ENCODE peak calls at places on chromosomes 13 and 19, in four cellular contexts. One of them, this sample, is unnamed.
A peak's percentile ranks its signal among the peaks of the same experiment; 100 is the strongest.

GRCh38 chr19:18793144-18794028 is 2.3 kb upstream of the COMP start:
- DNase-seq in AG04450: no peak
- DNase-seq in transverse colon: no peak
- DNase-seq in thoracic aorta: no peak
- DNase-seq in this sample: no peak

GRCh38 chr13:83378901-83379300 is 503.4 kb downstream of the SLITRK1 start:
- DNase-seq in AG04450: no peak
- DNase-seq in transverse colon: no peak
- DNase-seq in thoracic aorta: no peak
- DNase-seq in this sample: no peak

GRCh38 chr19:46065486-46065885 is 24.7 kb upstream of the IGFL4 start:
- DNase-seq in AG04450: no peak
- DNase-seq in transverse colon: no peak
- DNase-seq in thoracic aorta: no peak
- DNase-seq in this sample: no peak

GRCh38 chr19:35790981-35791813 is 15.8 kb downstream of the ARHGAP33 start:
- DNase-seq in AG04450: no peak
- DNase-seq in transverse colon: no peak
- DNase-seq in thoracic aorta: no peak
- DNase-seq in this sample: peak; percentile 69

GRCh38 chr19:55703790-55704215 is 28.8 kb downstream of the EPN1 start:
- DNase-seq in AG04450: no peak
- DNase-seq in transverse colon: peak; percentile 69
- DNase-seq in thoracic aorta: no peak
- DNase-seq in this sample: peak; percentile 77

GRCh38 chr13:21676611-21677021 is 5.7 kb downstream of the FGF9 start:
- DNase-seq in AG04450: no peak
- DNase-seq in transverse colon: peak; percentile 42
- DNase-seq in thoracic aorta: no peak
- DNase-seq in this sample: peak; percentile 68

GRCh38 chr19:4712771-4713170 is 10.9 kb downstream of the DPP9 start:
- DNase-seq in AG04450: no peak
- DNase-seq in transverse colon: no peak
- DNase-seq in thoracic aorta: no peak
- DNase-seq in this sample: no peak

GRCh38 chr19:45177817-45178261 is at the start of gene TRAPPC6A:
- DNase-seq in AG04450: no peak
- DNase-seq in transverse colon: no peak
- DNase-seq in thoracic aorta: no peak
- DNase-seq in this sample: no peak

GRCh38 chr13:44668707-44669106 is 92.6 kb upstream of the TSC22D1 start:
- DNase-seq in AG04450: no peak
- DNase-seq in transverse colon: no peak
- DNase-seq in thoracic aorta: no peak
- DNase-seq in this sample: no peak

GRCh38 chr13:30615851-30616311 is 1.8 kb upstream of the USPL1 start:
- DNase-seq in AG04450: no peak
- DNase-seq in transverse colon: no peak
- DNase-seq in thoracic aorta: no peak
- DNase-seq in this sample: no peak

GRCh38 chr13:76512676-76513277 is 373.4 kb downstream of the KCTD12 start:
- DNase-seq in AG04450: peak; percentile 78
- DNase-seq in transverse colon: no peak
- DNase-seq in thoracic aorta: no peak
- DNase-seq in this sample: no peak

GRCh38 chr13:83589816-83590215 is 292.5 kb downstream of the SLITRK1 start:
- DNase-seq in AG04450: no peak
- DNase-seq in transverse colon: no peak
- DNase-seq in thoracic aorta: no peak
- DNase-seq in this sample: no peak

GRCh38 chr19:13132471-13133166 is 14.6 kb downstream of the NACC1 start:
- DNase-seq in AG04450: no peak
- DNase-seq in transverse colon: no peak
- DNase-seq in thoracic aorta: no peak
- DNase-seq in this sample: no peak

GRCh38 chr13:30121666-30122065 is 185.7 kb downstream of the KATNAL1 start:
- DNase-seq in AG04450: no peak
- DNase-seq in transverse colon: no peak
- DNase-seq in thoracic aorta: no peak
- DNase-seq in this sample: no peak

GRCh38 chr13:97809576-97809975 is 143.9 kb upstream of the IPO5 start:
- DNase-seq in AG04450: no peak
- DNase-seq in transverse colon: no peak
- DNase-seq in thoracic aorta: no peak
- DNase-seq in this sample: no peak

GRCh38 chr13:76225815-76226489 is 589.8 kb downstream of the LMO7 start:
- DNase-seq in AG04450: peak; percentile 38
- DNase-seq in transverse colon: no peak
- DNase-seq in thoracic aorta: no peak
- DNase-seq in this sample: peak; percentile 5

GRCh38 chr19:8240274-8241229 is 31.4 kb downstream of the CERS4 start:
- DNase-seq in AG04450: peak; percentile 91
- DNase-seq in transverse colon: peak; percentile 82
- DNase-seq in thoracic aorta: peak; percentile 47
- DNase-seq in this sample: peak; percentile 92

GRCh38 chr13:87128006-87128405 is 543.2 kb upstream of the SLITRK5 start:
- DNase-seq in AG04450: no peak
- DNase-seq in transverse colon: no peak
- DNase-seq in thoracic aorta: no peak
- DNase-seq in this sample: no peak

GRCh38 chr19:1285737-1286360 is at the start of gene EFNA2:
- DNase-seq in AG04450: no peak
- DNase-seq in transverse colon: no peak
- DNase-seq in thoracic aorta: no peak
- DNase-seq in this sample: no peak

GRCh38 chr13:64130600-64130999 is 2715.0 kb upstream of the PCDH20 start:
- DNase-seq in AG04450: no peak
- DNase-seq in transverse colon: no peak
- DNase-seq in thoracic aorta: no peak
- DNase-seq in this sample: no peak

GRCh38 chr19:3135961-3136683 is at the start of gene GNA15:
- DNase-seq in AG04450: no peak
- DNase-seq in transverse colon: peak; percentile 62
- DNase-seq in thoracic aorta: no peak
- DNase-seq in this sample: no peak

GRCh38 chr19:11064831-11065303 is 24.4 kb upstream of the LDLR start:
- DNase-seq in AG04450: no peak
- DNase-seq in transverse colon: no peak
- DNase-seq in thoracic aorta: no peak
- DNase-seq in this sample: peak; percentile 69

GRCh38 chr13:33479066-33479465 is 193.5 kb upstream of the STARD13 start:
- DNase-seq in AG04450: no peak
- DNase-seq in transverse colon: no peak
- DNase-seq in thoracic aorta: no peak
- DNase-seq in this sample: no peak

GRCh38 chr19:35618857-35619256 is 6.3 kb downstream of the HAUS5 start:
- DNase-seq in AG04450: no peak
- DNase-seq in transverse colon: no peak
- DNase-seq in thoracic aorta: no peak
- DNase-seq in this sample: no peak

GRCh38 chr19:31511696-31512095 is 162.5 kb upstream of the TSHZ3 start:
- DNase-seq in AG04450: no peak
- DNase-seq in transverse colon: no peak
- DNase-seq in thoracic aorta: no peak
- DNase-seq in this sample: no peak

GRCh38 chr13:83150616-83151307 is 731.5 kb downstream of the SLITRK1 start:
- DNase-seq in AG04450: no peak
- DNase-seq in transverse colon: no peak
- DNase-seq in thoracic aorta: no peak
- DNase-seq in this sample: no peak

GRCh38 chr13:27300941-27301586 is 30.4 kb downstream of the RASL11A start:
- DNase-seq in AG04450: no peak
- DNase-seq in transverse colon: no peak
- DNase-seq in thoracic aorta: no peak
- DNase-seq in this sample: no peak

GRCh38 chr19:33528404-33528803 is 6.8 kb upstream of the PEPD start:
- DNase-seq in AG04450: no peak
- DNase-seq in transverse colon: no peak
- DNase-seq in thoracic aorta: no peak
- DNase-seq in this sample: no peak

DNA sequence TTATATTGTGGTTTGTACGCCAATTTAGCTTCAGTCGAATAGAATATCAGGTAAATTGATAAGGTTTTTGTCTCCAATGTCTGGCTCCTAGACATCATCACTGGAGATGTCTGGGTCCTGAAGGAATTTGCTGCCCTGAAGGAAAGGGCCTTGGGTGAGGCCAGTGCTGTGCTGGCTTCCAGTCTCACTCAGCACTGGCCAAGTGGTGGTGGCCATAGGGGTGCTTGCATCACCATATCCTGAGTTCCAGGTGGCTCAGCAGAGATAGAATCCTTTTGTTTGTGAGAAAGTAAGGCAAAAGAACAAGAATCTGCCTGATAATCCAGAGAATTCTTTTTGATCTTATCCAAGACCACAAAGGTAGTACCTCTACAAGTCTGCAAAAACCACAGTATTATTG is 39.1 kb downstream of the UQCRFS1 start:
- DNase-seq in AG04450: no peak
- DNase-seq in transverse colon: no peak
- DNase-seq in thoracic aorta: no peak
- DNase-seq in this sample: no peak
- H3K27ac ChIP-seq in AG04450: no peak overlapping the region
- H3K27ac ChIP-seq in transverse colon: no peak overlapping the region
- H3K27ac ChIP-seq in thoracic aorta: no peak overlapping the region
- H3K27ac ChIP-seq in this sample: no peak overlapping the region

GRCh38 chr19:14250870-14251269 is 44.9 kb upstream of the ADGRL1 start:
- DNase-seq in AG04450: no peak
- DNase-seq in transverse colon: no peak
- DNase-seq in thoracic aorta: no peak
- DNase-seq in this sample: no peak

DNA sequence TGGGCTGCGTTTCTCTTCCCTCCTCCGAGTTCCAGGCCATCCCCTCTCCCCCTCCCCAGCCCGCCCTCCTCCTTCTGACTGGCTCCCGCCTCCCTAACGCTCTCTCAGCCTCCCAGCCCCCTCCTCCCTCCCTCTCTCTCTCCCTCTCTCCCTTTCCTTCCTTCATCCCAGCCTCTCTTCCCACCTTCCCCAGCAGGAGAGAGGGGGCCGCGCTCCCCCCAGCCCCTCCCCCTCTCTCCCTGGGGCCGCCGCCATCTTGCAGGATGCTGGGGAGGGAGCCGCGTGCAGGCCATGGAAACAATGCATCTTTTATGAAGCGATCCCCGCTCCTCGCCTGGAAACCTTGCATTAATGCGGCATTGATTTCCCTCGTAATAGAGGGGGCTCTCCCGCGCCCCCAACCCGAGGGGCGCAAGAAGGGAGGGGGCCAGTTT is 42.6 kb upstream of the ADGRL1 start:
- DNase-seq in AG04450: no peak
- DNase-seq in transverse colon: peak; percentile 35
- DNase-seq in thoracic aorta: no peak
- DNase-seq in this sample: peak; percentile 4
- H3K27ac ChIP-seq in AG04450: no peak overlapping the region
- H3K27ac ChIP-seq in transverse colon: peak overlapping the region; percentile 59
- H3K27ac ChIP-seq in thoracic aorta: no peak overlapping the region
- H3K27ac ChIP-seq in this sample: no peak overlapping the region

DNA sequence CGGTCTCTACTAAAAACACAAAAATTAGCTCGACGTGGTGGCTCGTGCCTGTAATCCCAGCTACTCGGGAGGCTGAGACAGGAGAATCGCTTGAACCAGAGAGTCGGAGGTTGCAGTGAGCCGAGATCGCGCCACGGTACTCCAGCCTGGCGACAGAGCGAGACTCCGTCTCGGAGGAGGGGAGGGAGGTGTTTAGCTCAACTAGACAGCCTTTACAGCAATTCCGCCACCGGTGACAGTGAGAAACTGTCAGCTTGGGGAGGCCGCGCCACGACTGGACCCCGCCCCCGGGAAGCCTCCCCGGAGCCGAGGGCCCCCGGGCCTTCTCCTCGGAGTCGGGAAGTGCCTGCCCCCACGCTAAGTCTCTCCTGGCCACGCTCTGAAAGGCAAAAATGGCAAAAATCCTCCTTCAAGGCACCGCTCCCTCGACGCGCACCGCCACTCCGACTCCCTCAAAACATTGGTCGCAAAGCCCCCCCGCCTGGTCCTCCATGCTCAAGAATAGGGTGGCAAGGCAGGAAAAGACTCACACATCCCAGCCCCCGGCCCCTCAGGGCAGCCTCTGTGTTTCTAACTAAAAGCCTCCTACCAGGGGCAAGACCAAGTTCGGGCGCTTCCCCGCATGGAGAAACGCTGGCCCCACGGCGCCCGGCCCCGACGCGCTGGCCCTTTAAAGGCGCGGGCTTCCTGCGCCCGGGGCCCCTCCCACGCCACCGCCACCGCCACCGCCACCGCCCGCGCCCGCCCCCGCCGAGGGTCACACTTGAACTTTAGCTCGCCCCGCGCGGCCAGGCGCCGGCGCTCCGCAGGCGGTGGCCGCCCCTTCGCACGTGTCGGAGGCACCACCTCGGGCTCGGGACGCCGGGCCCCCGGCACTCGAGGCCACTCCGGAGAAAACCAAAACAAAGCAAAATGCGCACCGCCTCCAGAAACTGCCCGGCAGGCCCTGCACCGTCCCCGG is 2.1 kb downstream of the FOXO1 start:
- DNase-seq in AG04450: no peak
- DNase-seq in transverse colon: peak; percentile 90
- DNase-seq in thoracic aorta: peak; percentile 36
- DNase-seq in this sample: peak; percentile 86
- H3K27ac ChIP-seq in AG04450: no peak overlapping the region
- H3K27ac ChIP-seq in transverse colon: peak overlapping the region; percentile 99
- H3K27ac ChIP-seq in thoracic aorta: peak overlapping the region; percentile 95
- H3K27ac ChIP-seq in this sample: peak overlapping the region; percentile 94

DNA sequence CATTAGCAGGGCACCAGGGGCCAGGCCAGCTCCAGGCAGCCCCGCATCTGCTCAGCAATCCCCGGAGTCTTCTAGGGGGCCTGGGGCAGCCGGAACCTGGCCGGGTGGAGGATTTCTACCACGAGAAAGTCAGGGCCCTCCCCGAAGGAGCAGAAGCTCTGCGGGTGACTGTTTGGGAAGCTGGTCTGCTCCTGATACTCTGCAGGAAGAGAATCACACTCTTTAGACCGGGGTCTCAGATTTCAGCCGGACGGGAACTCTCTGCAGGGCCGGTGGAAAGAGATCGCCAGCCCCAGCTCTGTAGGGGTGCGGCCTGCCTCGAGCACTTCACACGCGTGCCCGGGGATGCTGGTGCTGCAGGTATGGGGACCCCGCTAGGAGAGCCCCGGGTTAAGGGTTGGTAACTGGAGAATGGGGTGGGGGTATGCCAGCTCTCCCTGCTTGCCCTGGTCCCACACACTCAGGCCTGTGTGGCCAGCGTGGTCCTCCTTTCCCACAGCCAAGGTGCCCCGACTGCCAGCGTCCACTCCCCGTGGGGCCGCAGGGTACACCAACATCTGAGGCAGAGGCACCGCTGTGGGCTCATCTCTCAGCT is 20.1 kb downstream of the RASA3 start:
- DNase-seq in AG04450: no peak
- DNase-seq in transverse colon: peak; percentile 6
- DNase-seq in thoracic aorta: no peak
- DNase-seq in this sample: no peak
- H3K27ac ChIP-seq in AG04450: peak overlapping the region; percentile 92
- H3K27ac ChIP-seq in transverse colon: peak overlapping the region; percentile 50
- H3K27ac ChIP-seq in thoracic aorta: no peak overlapping the region
- H3K27ac ChIP-seq in this sample: no peak overlapping the region